ENCODE peak calls at places on chromosomes 5 and 9, in six cellular contexts. R is neural progenitor cell, P is IMR-90, G is bronchial epithelial cell, T is H9, H is right atrium auricular region. V is an unnamed sample. For H3K27me3, the result is how much of the 10 kb centered on the place peaks cover.

GRCh38 chr5:73280386-73280785 is 107.4 kb downstream of the TMEM174 start:
- DNase-seq in R (no peak), P (no peak), G (no peak), T (no peak), H (no peak), V (no peak)

GRCh38 chr5:120055858-120056257 is 408.2 kb upstream of the PRR16 start:
- DNase-seq in R (no peak), P (peak), G (peak), T (no peak), H (no peak), V (peak)

GRCh38 chr5:149174847-149175234 is 33.5 kb downstream of the ABLIM3 start:
- DNase-seq in R (no peak), P (no peak), G (no peak), T (no peak), H (no peak), V (no peak)

GRCh38 chr5:128252794-128253193 is 169.2 kb downstream of the SLC12A2 start:
- DNase-seq in R (no peak), P (peak), G (peak), T (no peak), H (no peak), V (no peak)

GRCh38 chr9:136996361-136997281 is at the start of gene CLIC3:
- DNase-seq in R (peak), P (no peak), G (peak), T (peak), H (no peak), V (peak)

GRCh38 chr9:87504938-87505337 is 7.3 kb downstream of the DAPK1 start:
- DNase-seq in R (no peak), P (no peak), G (no peak), T (no peak), H (no peak), V (no peak)

GRCh38 chr5:35308391-35308790 is 78.1 kb upstream of the PRLR start:
- DNase-seq in R (peak), P (no peak), G (no peak), T (peak), H (no peak), V (no peak)

GRCh38 chr5:73365990-73366667 is 82.4 kb downstream of the FOXD1 start:
- DNase-seq in R (no peak), P (no peak), G (no peak), T (no peak), H (no peak), V (no peak)

GRCh38 chr9:115192835-115193234 is 74.9 kb upstream of the TNC start:
- DNase-seq in R (no peak), P (no peak), G (no peak), T (no peak), H (no peak), V (no peak)

DNA sequence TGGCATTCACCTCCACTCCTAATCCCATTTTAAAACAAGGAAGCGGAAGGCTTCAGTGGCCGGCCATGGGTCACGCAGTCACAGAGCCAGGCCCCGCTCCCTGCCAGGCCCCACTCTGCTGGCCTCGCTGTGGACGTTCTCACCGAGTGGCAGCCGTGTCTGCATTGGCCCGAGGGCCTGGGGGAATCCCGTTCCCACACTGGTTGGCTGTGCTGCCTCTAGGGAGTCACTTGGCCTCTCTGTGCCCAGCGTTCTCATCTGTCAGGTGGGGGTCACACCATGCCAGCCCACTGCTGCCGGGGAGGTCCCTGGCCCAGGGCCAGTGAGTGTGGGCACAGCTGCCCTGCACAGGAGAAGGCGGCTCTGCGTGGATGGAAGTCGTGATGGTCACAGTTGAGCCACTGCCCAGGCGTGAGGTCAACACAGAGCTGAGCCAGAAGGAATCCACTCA is 13.4 kb upstream of the SLC9A3 start:
- DNase-seq in R (no peak), P (no peak), G (no peak), T (no peak), H (no peak), V (no peak)
- H3K27me3 ChIP-seq in R (under half), P (half or more), G (under half), T (under half), H (under half), V (under half)

GRCh38 chr5:180688326-180689070 is 39.1 kb upstream of the FLT4 start:
- DNase-seq in R (no peak), P (no peak), G (no peak), T (no peak), H (no peak), V (no peak)
- H3K27me3 ChIP-seq in R (under half), P (under half), G (under half), T (under half), H (under half), V (under half)

DNA sequence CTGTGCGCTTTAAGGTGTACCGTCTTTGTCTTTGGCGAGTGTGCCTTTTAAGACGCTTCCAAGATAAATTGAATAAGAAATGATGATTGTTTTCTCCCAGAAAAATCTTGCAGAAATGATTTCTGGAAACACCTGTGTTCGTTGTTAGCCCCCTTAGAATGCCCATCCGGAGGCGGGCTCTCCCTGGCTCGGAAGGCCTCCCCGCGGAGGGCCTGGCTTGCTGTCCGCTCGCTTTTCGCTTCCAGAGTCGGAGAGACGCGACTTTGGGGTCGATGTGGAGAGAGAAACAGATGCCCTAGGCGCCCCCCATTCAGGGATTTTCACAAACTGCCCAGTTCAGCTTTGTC is 23.9 kb downstream of the LECT2 start:
- DNase-seq in R (peak), P (no peak), G (no peak), T (peak), H (no peak), V (no peak)
- H3K27me3 ChIP-seq in R (half or more), P (under half), G (under half), T (under half), H (under half), V (under half)

GRCh38 chr5:159098285-159099048 is 1.2 kb downstream of the EBF1 start:
- DNase-seq in R (no peak), P (no peak), G (no peak), T (no peak), H (no peak), V (no peak)
- H3K27me3 ChIP-seq in R (half or more), P (under half), G (half or more), T (half or more), H (under half), V (under half)

GRCh38 chr9:126468141-126468825 is 141.7 kb downstream of the MVB12B start:
- DNase-seq in R (no peak), P (no peak), G (no peak), T (no peak), H (no peak), V (no peak)
- H3K27me3 ChIP-seq in R (under half), P (under half), G (under half), T (under half), H (under half), V (under half)